ENCODE peak calls at places on chromosomes 12 and 14, in nine cellular contexts. One of them, this sample, is unnamed.

GRCh38 chr14:85190251-85190650 is 339.7 kb upstream of the FLRT2 start:
- DNase-seq in A549: no peak
- DNase-seq in EL: no peak
- DNase-seq in endothelial cell of umbilical vein: no peak
- DNase-seq in transverse colon: no peak
- DNase-seq in stimulated activated CD4-positive, alpha-beta T cell treated with anti-CD3 and anti-CD28 coated beads, TNF-alpha, amount 100 ng/mL, for 24 hours: no peak
- DNase-seq in foreskin fibroblast: no peak
- DNase-seq in HT1080: no peak
- DNase-seq in LoVo: no peak
- DNase-seq in this sample: no peak

GRCh38 chr14:100384819-100385813 is 62.0 kb downstream of the SLC25A47 start:
- DNase-seq in A549: peak
- DNase-seq in EL: peak
- DNase-seq in endothelial cell of umbilical vein: peak
- DNase-seq in transverse colon: no peak
- DNase-seq in stimulated activated CD4-positive, alpha-beta T cell treated with anti-CD3 and anti-CD28 coated beads, TNF-alpha, amount 100 ng/mL, for 24 hours: no peak
- DNase-seq in foreskin fibroblast: peak
- DNase-seq in HT1080: peak
- DNase-seq in LoVo: peak
- DNase-seq in this sample: peak

GRCh38 chr12:6199531-6200265 is 502 bp upstream of the CD9 start:
- DNase-seq in A549: no peak
- DNase-seq in EL: peak
- DNase-seq in endothelial cell of umbilical vein: peak
- DNase-seq in transverse colon: peak
- DNase-seq in stimulated activated CD4-positive, alpha-beta T cell treated with anti-CD3 and anti-CD28 coated beads, TNF-alpha, amount 100 ng/mL, for 24 hours: no peak
- DNase-seq in foreskin fibroblast: no peak
- DNase-seq in HT1080: no peak
- DNase-seq in LoVo: peak
- DNase-seq in this sample: peak

GRCh38 chr12:21666722-21667121 is 9.1 kb upstream of the LDHB start:
- DNase-seq in A549: no peak
- DNase-seq in EL: no peak
- DNase-seq in endothelial cell of umbilical vein: no peak
- DNase-seq in transverse colon: no peak
- DNase-seq in stimulated activated CD4-positive, alpha-beta T cell treated with anti-CD3 and anti-CD28 coated beads, TNF-alpha, amount 100 ng/mL, for 24 hours: no peak
- DNase-seq in foreskin fibroblast: no peak
- DNase-seq in HT1080: no peak
- DNase-seq in LoVo: no peak
- DNase-seq in this sample: no peak

GRCh38 chr12:91442535-91442934 is 259.9 kb upstream of the DCN start:
- DNase-seq in A549: no peak
- DNase-seq in EL: no peak
- DNase-seq in endothelial cell of umbilical vein: no peak
- DNase-seq in transverse colon: no peak
- DNase-seq in stimulated activated CD4-positive, alpha-beta T cell treated with anti-CD3 and anti-CD28 coated beads, TNF-alpha, amount 100 ng/mL, for 24 hours: no peak
- DNase-seq in foreskin fibroblast: no peak
- DNase-seq in HT1080: no peak
- DNase-seq in LoVo: no peak
- DNase-seq in this sample: no peak

GRCh38 chr12:459430-460258 is at the start of gene B4GALNT3:
- DNase-seq in A549: peak
- DNase-seq in EL: no peak
- DNase-seq in endothelial cell of umbilical vein: no peak
- DNase-seq in transverse colon: peak
- DNase-seq in stimulated activated CD4-positive, alpha-beta T cell treated with anti-CD3 and anti-CD28 coated beads, TNF-alpha, amount 100 ng/mL, for 24 hours: no peak
- DNase-seq in foreskin fibroblast: no peak
- DNase-seq in HT1080: no peak
- DNase-seq in LoVo: peak
- DNase-seq in this sample: no peak

GRCh38 chr12:121738340-121738858 is 25.8 kb downstream of the TMEM120B start:
- DNase-seq in A549: no peak
- DNase-seq in EL: no peak
- DNase-seq in endothelial cell of umbilical vein: no peak
- DNase-seq in transverse colon: no peak
- DNase-seq in stimulated activated CD4-positive, alpha-beta T cell treated with anti-CD3 and anti-CD28 coated beads, TNF-alpha, amount 100 ng/mL, for 24 hours: no peak
- DNase-seq in foreskin fibroblast: no peak
- DNase-seq in HT1080: no peak
- DNase-seq in LoVo: no peak
- DNase-seq in this sample: no peak

GRCh38 chr12:68358532-68359485 is 26.6 kb upstream of the MDM1 start:
- DNase-seq in A549: peak
- DNase-seq in EL: peak
- DNase-seq in endothelial cell of umbilical vein: peak
- DNase-seq in transverse colon: peak
- DNase-seq in stimulated activated CD4-positive, alpha-beta T cell treated with anti-CD3 and anti-CD28 coated beads, TNF-alpha, amount 100 ng/mL, for 24 hours: peak
- DNase-seq in foreskin fibroblast: peak
- DNase-seq in HT1080: peak
- DNase-seq in LoVo: peak
- DNase-seq in this sample: peak

GRCh38 chr12:132824053-132824452 is 4.6 kb downstream of the GOLGA3 start:
- DNase-seq in A549: no peak
- DNase-seq in EL: no peak
- DNase-seq in endothelial cell of umbilical vein: no peak
- DNase-seq in transverse colon: peak
- DNase-seq in stimulated activated CD4-positive, alpha-beta T cell treated with anti-CD3 and anti-CD28 coated beads, TNF-alpha, amount 100 ng/mL, for 24 hours: no peak
- DNase-seq in foreskin fibroblast: no peak
- DNase-seq in HT1080: no peak
- DNase-seq in LoVo: peak
- DNase-seq in this sample: no peak

GRCh38 chr12:107818984-107819383 is 44.5 kb downstream of the ASCL4 start:
- DNase-seq in A549: no peak
- DNase-seq in EL: peak
- DNase-seq in endothelial cell of umbilical vein: no peak
- DNase-seq in transverse colon: no peak
- DNase-seq in stimulated activated CD4-positive, alpha-beta T cell treated with anti-CD3 and anti-CD28 coated beads, TNF-alpha, amount 100 ng/mL, for 24 hours: no peak
- DNase-seq in foreskin fibroblast: peak
- DNase-seq in HT1080: peak
- DNase-seq in LoVo: no peak
- DNase-seq in this sample: no peak